ENCODE peak calls at places on chromosomes 3 and 15, in ten cellular contexts. One of them, this sample, is unnamed.

GRCh38 chr3:28347374-28348285 is 891 bp upstream of the ZCWPW2 start:
- DNase-seq in glutamatergic neuron: peak; percentile 20
- DNase-seq in bronchial epithelial cell: peak; percentile 68
- DNase-seq in pancreas: no peak
- DNase-seq in HFFc6: peak; percentile 11
- DNase-seq in kidney: no peak
- DNase-seq in natural killer cell: peak; percentile 15
- DNase-seq in foreskin fibroblast: peak; percentile 84
- DNase-seq in Peyer's patch: no peak
- DNase-seq in B cell: no peak
- DNase-seq in this sample: no peak

GRCh38 chr15:28103402-28103801 is 4.3 kb upstream of the OCA2 start:
- DNase-seq in glutamatergic neuron: no peak
- DNase-seq in bronchial epithelial cell: no peak
- DNase-seq in pancreas: no peak
- DNase-seq in HFFc6: no peak
- DNase-seq in kidney: no peak
- DNase-seq in natural killer cell: no peak
- DNase-seq in foreskin fibroblast: no peak
- DNase-seq in Peyer's patch: no peak
- DNase-seq in B cell: no peak
- DNase-seq in this sample: no peak

GRCh38 chr3:107258285-107258684 is 119.0 kb upstream of the CCDC54 start:
- DNase-seq in glutamatergic neuron: no peak
- DNase-seq in bronchial epithelial cell: no peak
- DNase-seq in pancreas: no peak
- DNase-seq in HFFc6: no peak
- DNase-seq in kidney: no peak
- DNase-seq in natural killer cell: no peak
- DNase-seq in foreskin fibroblast: no peak
- DNase-seq in Peyer's patch: no peak
- DNase-seq in B cell: no peak
- DNase-seq in this sample: no peak

GRCh38 chr15:68783226-68784054 is 37.3 kb downstream of the ANP32A start:
- DNase-seq in glutamatergic neuron: no peak
- DNase-seq in bronchial epithelial cell: no peak
- DNase-seq in pancreas: no peak
- DNase-seq in HFFc6: no peak
- DNase-seq in kidney: no peak
- DNase-seq in natural killer cell: peak; percentile 53
- DNase-seq in foreskin fibroblast: peak; percentile 41
- DNase-seq in Peyer's patch: peak; percentile 75
- DNase-seq in B cell: peak; percentile 54
- DNase-seq in this sample: no peak

GRCh38 chr15:65101418-65101890 is 13.5 kb downstream of the UBAP1L start:
- DNase-seq in glutamatergic neuron: peak; percentile 90
- DNase-seq in bronchial epithelial cell: peak; percentile 46
- DNase-seq in pancreas: no peak
- DNase-seq in HFFc6: peak; percentile 36
- DNase-seq in kidney: no peak
- DNase-seq in natural killer cell: no peak
- DNase-seq in foreskin fibroblast: peak; percentile 79
- DNase-seq in Peyer's patch: peak; percentile 82
- DNase-seq in B cell: no peak
- DNase-seq in this sample: no peak

GRCh38 chr3:106589306-106589942 is 720.6 kb upstream of the CBLB start:
- DNase-seq in glutamatergic neuron: no peak
- DNase-seq in bronchial epithelial cell: peak; percentile 94
- DNase-seq in pancreas: no peak
- DNase-seq in HFFc6: no peak
- DNase-seq in kidney: no peak
- DNase-seq in natural killer cell: no peak
- DNase-seq in foreskin fibroblast: peak; percentile 9
- DNase-seq in Peyer's patch: no peak
- DNase-seq in B cell: no peak
- DNase-seq in this sample: no peak

GRCh38 chr15:91855684-91856553 is 2.4 kb downstream of the SLCO3A1 start:
- DNase-seq in glutamatergic neuron: peak; percentile 51
- DNase-seq in bronchial epithelial cell: peak; percentile 64
- DNase-seq in pancreas: no peak
- DNase-seq in HFFc6: no peak
- DNase-seq in kidney: no peak
- DNase-seq in natural killer cell: peak; percentile 38
- DNase-seq in foreskin fibroblast: no peak
- DNase-seq in Peyer's patch: no peak
- DNase-seq in B cell: no peak
- DNase-seq in this sample: no peak

GRCh38 chr3:23944861-23945652 is at the start of gene NR1D2:
- DNase-seq in glutamatergic neuron: peak; percentile 88
- DNase-seq in bronchial epithelial cell: peak; percentile 54
- DNase-seq in pancreas: peak; percentile 94
- DNase-seq in HFFc6: peak; percentile 66
- DNase-seq in kidney: peak; percentile 95
- DNase-seq in natural killer cell: peak; percentile 83
- DNase-seq in foreskin fibroblast: peak; percentile 93
- DNase-seq in Peyer's patch: peak; percentile 92
- DNase-seq in B cell: peak; percentile 79
- DNase-seq in this sample: peak; percentile 39

GRCh38 chr3:16512435-16513140 is 911 bp downstream of the RFTN1 start:
- DNase-seq in glutamatergic neuron: peak; percentile 20
- DNase-seq in bronchial epithelial cell: peak; percentile 21
- DNase-seq in pancreas: peak; percentile 67
- DNase-seq in HFFc6: no peak
- DNase-seq in kidney: peak; percentile 92
- DNase-seq in natural killer cell: peak; percentile 47
- DNase-seq in foreskin fibroblast: peak; percentile 68
- DNase-seq in Peyer's patch: peak; percentile 52
- DNase-seq in B cell: peak; percentile 87
- DNase-seq in this sample: no peak

GRCh38 chr3:165339753-165340152 is 143.6 kb upstream of the SLITRK3 start:
- DNase-seq in glutamatergic neuron: no peak
- DNase-seq in bronchial epithelial cell: peak; percentile 16
- DNase-seq in pancreas: no peak
- DNase-seq in HFFc6: no peak
- DNase-seq in kidney: no peak
- DNase-seq in natural killer cell: no peak
- DNase-seq in foreskin fibroblast: no peak
- DNase-seq in Peyer's patch: no peak
- DNase-seq in B cell: no peak
- DNase-seq in this sample: peak; percentile 20

GRCh38 chr3:64612082-64612860 is 75.5 kb downstream of the ADAMTS9 start:
- DNase-seq in glutamatergic neuron: no peak
- DNase-seq in bronchial epithelial cell: no peak
- DNase-seq in pancreas: no peak
- DNase-seq in HFFc6: no peak
- DNase-seq in kidney: no peak
- DNase-seq in natural killer cell: no peak
- DNase-seq in foreskin fibroblast: peak; percentile 73
- DNase-seq in Peyer's patch: no peak
- DNase-seq in B cell: no peak
- DNase-seq in this sample: no peak

GRCh38 chr3:7447197-7447769 is 586.4 kb downstream of the GRM7 start:
- DNase-seq in glutamatergic neuron: no peak
- DNase-seq in bronchial epithelial cell: no peak
- DNase-seq in pancreas: no peak
- DNase-seq in HFFc6: no peak
- DNase-seq in kidney: no peak
- DNase-seq in natural killer cell: no peak
- DNase-seq in foreskin fibroblast: no peak
- DNase-seq in Peyer's patch: no peak
- DNase-seq in B cell: no peak
- DNase-seq in this sample: no peak

GRCh38 chr15:44584162-44584749 is 47.3 kb downstream of the EIF3J start:
- DNase-seq in glutamatergic neuron: peak; percentile 23
- DNase-seq in bronchial epithelial cell: peak; percentile 43
- DNase-seq in pancreas: no peak
- DNase-seq in HFFc6: peak; percentile 10
- DNase-seq in kidney: no peak
- DNase-seq in natural killer cell: peak; percentile 24
- DNase-seq in foreskin fibroblast: peak; percentile 41
- DNase-seq in Peyer's patch: peak; percentile 64
- DNase-seq in B cell: peak; percentile 61
- DNase-seq in this sample: no peak
- TF ChIP-seq CTCF in glutamatergic neuron: no peak
- TF ChIP-seq CTCF in bronchial epithelial cell: peak; percentile 79
- TF ChIP-seq CTCF in pancreas: no peak
- TF ChIP-seq CTCF in HFFc6: peak; percentile 71
- TF ChIP-seq CTCF in kidney: peak; percentile 9
- TF ChIP-seq CTCF in natural killer cell: peak; percentile 22
- TF ChIP-seq CTCF in foreskin fibroblast: peak; percentile 44
- TF ChIP-seq CTCF in Peyer's patch: peak; percentile 54
- TF ChIP-seq CTCF in B cell: peak; percentile 56
- TF ChIP-seq CTCF in this sample: peak; percentile 62

DNA sequence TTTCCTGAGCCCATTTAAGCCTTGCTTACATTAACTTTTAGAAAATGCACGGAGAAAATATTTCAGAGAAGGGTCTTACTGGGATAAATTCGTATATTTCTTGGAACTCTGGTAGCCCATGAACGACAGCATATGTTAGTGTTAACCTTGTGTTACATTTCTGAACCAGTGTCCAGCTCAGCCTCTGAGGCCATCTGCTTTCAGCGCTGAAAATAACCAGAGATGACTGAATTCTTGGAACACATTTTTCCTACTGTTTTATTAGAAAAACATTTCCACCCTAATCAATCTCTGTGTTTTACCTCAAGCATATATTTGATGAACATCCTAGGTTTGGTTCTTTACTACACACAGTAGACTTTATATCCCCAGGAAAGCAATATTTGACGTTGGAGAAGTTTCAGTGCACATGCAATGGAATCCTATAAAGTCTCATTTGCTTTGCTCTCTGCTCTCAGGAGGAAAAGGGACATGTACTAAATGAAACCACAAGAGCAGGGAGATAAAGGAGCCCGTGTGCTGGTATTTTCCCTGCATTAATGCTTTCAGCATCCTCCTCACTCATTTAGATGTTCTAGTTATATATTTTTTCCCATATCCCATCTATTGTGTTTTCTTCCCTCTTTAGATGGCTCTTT is 151.8 kb upstream of the KCNMB2 start:
- DNase-seq in glutamatergic neuron: no peak
- DNase-seq in bronchial epithelial cell: no peak
- DNase-seq in pancreas: no peak
- DNase-seq in HFFc6: no peak
- DNase-seq in kidney: no peak
- DNase-seq in natural killer cell: no peak
- DNase-seq in foreskin fibroblast: peak; percentile 67
- DNase-seq in Peyer's patch: no peak
- DNase-seq in B cell: no peak
- DNase-seq in this sample: no peak
- TF ChIP-seq CTCF in glutamatergic neuron: no peak
- TF ChIP-seq CTCF in bronchial epithelial cell: no peak
- TF ChIP-seq CTCF in pancreas: no peak
- TF ChIP-seq CTCF in HFFc6: no peak
- TF ChIP-seq CTCF in kidney: no peak
- TF ChIP-seq CTCF in natural killer cell: no peak
- TF ChIP-seq CTCF in foreskin fibroblast: no peak
- TF ChIP-seq CTCF in Peyer's patch: no peak
- TF ChIP-seq CTCF in B cell: no peak
- TF ChIP-seq CTCF in this sample: no peak

GRCh38 chr3:40505599-40506462 is at the start of gene ZNF620:
- DNase-seq in glutamatergic neuron: peak; percentile 88
- DNase-seq in bronchial epithelial cell: no peak
- DNase-seq in pancreas: peak; percentile 94
- DNase-seq in HFFc6: no peak
- DNase-seq in kidney: peak; percentile 89
- DNase-seq in natural killer cell: peak; percentile 35
- DNase-seq in foreskin fibroblast: peak; percentile 54
- DNase-seq in Peyer's patch: peak; percentile 82
- DNase-seq in B cell: peak; percentile 60
- DNase-seq in this sample: peak; percentile 52
- TF ChIP-seq CTCF in glutamatergic neuron: no peak
- TF ChIP-seq CTCF in bronchial epithelial cell: peak; percentile 34
- TF ChIP-seq CTCF in pancreas: no peak
- TF ChIP-seq CTCF in HFFc6: peak; percentile 37
- TF ChIP-seq CTCF in kidney: no peak
- TF ChIP-seq CTCF in natural killer cell: peak; percentile 35
- TF ChIP-seq CTCF in foreskin fibroblast: peak; percentile 39
- TF ChIP-seq CTCF in Peyer's patch: peak; percentile 19
- TF ChIP-seq CTCF in B cell: peak; percentile 18
- TF ChIP-seq CTCF in this sample: peak; percentile 64

GRCh38 chr15:33326908-33327307 is 16.1 kb downstream of the RYR3 start:
- DNase-seq in glutamatergic neuron: no peak
- DNase-seq in bronchial epithelial cell: no peak
- DNase-seq in pancreas: no peak
- DNase-seq in HFFc6: no peak
- DNase-seq in kidney: no peak
- DNase-seq in natural killer cell: no peak
- DNase-seq in foreskin fibroblast: no peak
- DNase-seq in Peyer's patch: no peak
- DNase-seq in B cell: no peak
- DNase-seq in this sample: no peak
- TF ChIP-seq CTCF in glutamatergic neuron: no peak
- TF ChIP-seq CTCF in bronchial epithelial cell: no peak
- TF ChIP-seq CTCF in pancreas: no peak
- TF ChIP-seq CTCF in HFFc6: no peak
- TF ChIP-seq CTCF in kidney: no peak
- TF ChIP-seq CTCF in natural killer cell: no peak
- TF ChIP-seq CTCF in foreskin fibroblast: no peak
- TF ChIP-seq CTCF in Peyer's patch: no peak
- TF ChIP-seq CTCF in B cell: no peak
- TF ChIP-seq CTCF in this sample: no peak

GRCh38 chr3:139455855-139456254 is 20.5 kb downstream of the RBP2 start:
- DNase-seq in glutamatergic neuron: no peak
- DNase-seq in bronchial epithelial cell: peak; percentile 16
- DNase-seq in pancreas: no peak
- DNase-seq in HFFc6: no peak
- DNase-seq in kidney: no peak
- DNase-seq in natural killer cell: no peak
- DNase-seq in foreskin fibroblast: no peak
- DNase-seq in Peyer's patch: no peak
- DNase-seq in B cell: no peak
- DNase-seq in this sample: no peak
- TF ChIP-seq CTCF in glutamatergic neuron: peak; percentile 50
- TF ChIP-seq CTCF in bronchial epithelial cell: no peak
- TF ChIP-seq CTCF in pancreas: no peak
- TF ChIP-seq CTCF in HFFc6: peak; percentile 9
- TF ChIP-seq CTCF in kidney: no peak
- TF ChIP-seq CTCF in natural killer cell: no peak
- TF ChIP-seq CTCF in foreskin fibroblast: no peak
- TF ChIP-seq CTCF in Peyer's patch: no peak
- TF ChIP-seq CTCF in B cell: no peak
- TF ChIP-seq CTCF in this sample: no peak

DNA sequence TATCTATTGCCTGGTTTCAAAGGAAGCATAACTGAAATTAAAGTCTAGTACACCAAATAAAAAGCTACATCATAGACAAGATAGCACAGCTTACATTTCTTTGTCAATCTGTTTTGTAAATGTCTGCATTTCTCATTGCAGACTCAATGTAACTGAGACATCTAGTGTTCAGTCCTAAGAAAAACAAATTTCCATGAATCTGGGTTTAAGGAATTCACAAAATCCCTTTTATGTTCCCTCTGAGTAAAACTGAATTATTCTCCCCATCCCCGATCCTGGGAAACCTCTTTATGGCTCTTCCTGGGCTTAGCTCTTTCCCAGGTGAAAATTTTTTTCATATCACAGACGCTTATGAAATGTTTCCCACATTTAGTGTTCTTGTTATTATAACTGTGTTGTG is 21.6 kb upstream of the RASA2 start:
- DNase-seq in glutamatergic neuron: no peak
- DNase-seq in bronchial epithelial cell: no peak
- DNase-seq in pancreas: no peak
- DNase-seq in HFFc6: no peak
- DNase-seq in kidney: no peak
- DNase-seq in natural killer cell: no peak
- DNase-seq in foreskin fibroblast: peak; percentile 52
- DNase-seq in Peyer's patch: no peak
- DNase-seq in B cell: no peak
- DNase-seq in this sample: no peak
- TF ChIP-seq CTCF in glutamatergic neuron: no peak
- TF ChIP-seq CTCF in bronchial epithelial cell: no peak
- TF ChIP-seq CTCF in pancreas: no peak
- TF ChIP-seq CTCF in HFFc6: peak; percentile 69
- TF ChIP-seq CTCF in kidney: peak; percentile 27
- TF ChIP-seq CTCF in natural killer cell: no peak
- TF ChIP-seq CTCF in foreskin fibroblast: peak; percentile 29
- TF ChIP-seq CTCF in Peyer's patch: peak; percentile 7
- TF ChIP-seq CTCF in B cell: no peak
- TF ChIP-seq CTCF in this sample: no peak

This sample was measured in retinal pigment epithelial cell.